ENCODE peak calls at places on chromosomes 6 and 20, in seven cellular contexts. V is HL-60, A is brain microvascular endothelial cell, Y is H7, U is foreskin fibroblast, F is astrocyte of the spinal cord, M is GM12864. T is an unnamed sample.

GRCh38 chr20:38581013-38581412 is at the start of gene ADIG:
- DNase-seq in V (no peak), F (no peak), U (peak; percentile 14), A (no peak), Y (no peak), M (no peak), T (no peak)

GRCh38 chr6:111057074-111057752 is 30.1 kb upstream of the SLC16A10 start:
- DNase-seq in U (peak; percentile 66), F (peak; percentile 47), V (peak; percentile 25), Y (peak; percentile 35), M (peak; percentile 8), A (no peak), T (peak; percentile 49)

GRCh38 chr6:122653094-122653493 is 42.9 kb downstream of the PKIB start:
- DNase-seq in M (no peak), F (peak; percentile 81), A (peak; percentile 55), U (no peak), V (no peak), Y (no peak), T (no peak)

GRCh38 chr6:43948527-43949450 is 178.5 kb downstream of the MRPL14 start:
- DNase-seq in A (no peak), Y (no peak), F (peak; percentile 78), M (no peak), U (no peak), V (no peak), T (no peak)

GRCh38 chr6:150866147-150867073 is 908 bp downstream of the MTHFD1L start:
- DNase-seq in A (peak; percentile 84), U (peak; percentile 96), M (peak; percentile 34), F (peak; percentile 96), Y (peak; percentile 97), V (peak; percentile 60), T (peak; percentile 95)

GRCh38 chr6:132978685-132979084 is 164.3 kb downstream of the RPS12 start:
- DNase-seq in F (no peak), A (no peak), V (no peak), U (peak; percentile 7), M (no peak), Y (no peak), T (no peak)

GRCh38 chr6:47097092-47097945 is 55.2 kb upstream of the ADGRF1 start:
- DNase-seq in F (peak; percentile 85), Y (peak; percentile 67), M (peak; percentile 29), U (peak; percentile 92), V (peak; percentile 27), A (peak; percentile 83), T (peak; percentile 77)

GRCh38 chr6:36171573-36171972 is 25.0 kb upstream of the BRPF3 start:
- DNase-seq in A (no peak), V (no peak), Y (no peak), M (no peak), U (no peak), F (no peak), T (no peak)

GRCh38 chr6:551405-551804 is 105.5 kb downstream of the HUS1B start:
- DNase-seq in V (no peak), F (peak; percentile 42), Y (peak; percentile 72), M (no peak), A (peak; percentile 65), U (peak; percentile 72), T (no peak)

GRCh38 chr20:51387125-51387865 is 155.2 kb downstream of the NFATC2 start:
- DNase-seq in A (no peak), F (no peak), Y (peak; percentile 71), M (no peak), U (no peak), V (no peak), T (peak; percentile 75)

GRCh38 chr6:3259491-3259958 is 778 bp downstream of the PSMG4 start:
- DNase-seq in F (peak; percentile 24), Y (peak; percentile 71), M (no peak), A (peak; percentile 34), V (no peak), U (peak; percentile 65), T (peak; percentile 50)

GRCh38 chr6:155495011-155495768 is 39.6 kb upstream of the NOX3 start:
- DNase-seq in U (peak; percentile 83), Y (peak; percentile 23), A (peak; percentile 82), M (no peak), V (peak; percentile 3), F (peak; percentile 70), T (peak; percentile 48)

GRCh38 chr6:25601797-25602679 is 50.0 kb upstream of the SCGN start:
- DNase-seq in M (peak; percentile 12), F (peak; percentile 66), U (peak; percentile 76), Y (peak; percentile 27), A (no peak), V (no peak), T (peak; percentile 62)

GRCh38 chr6:29653452-29654038 is 3.3 kb upstream of the MOG start:
- DNase-seq in F (peak; percentile 79), Y (peak; percentile 79), A (peak; percentile 54), U (peak; percentile 85), M (peak; percentile 55), V (no peak), T (peak; percentile 66)

GRCh38 chr20:46592580-46593362 is 42.3 kb upstream of the OCSTAMP start:
- DNase-seq in A (no peak), U (no peak), M (no peak), Y (peak; percentile 69), F (no peak), V (no peak), T (no peak)

GRCh38 chr20:62225026-62225425 is 4.9 kb upstream of the HRH3 start:
- DNase-seq in Y (no peak), U (no peak), A (no peak), F (no peak), M (no peak), V (no peak), T (no peak)

GRCh38 chr6:85421963-85422362 is 27.9 kb upstream of the NT5E start:
- DNase-seq in V (no peak), F (peak; percentile 53), A (peak; percentile 39), U (peak; percentile 28), Y (no peak), M (no peak), T (peak; percentile 29)

GRCh38 chr6:132491303-132491702 is 21.6 kb downstream of the STX7 start:
- DNase-seq in Y (no peak), A (peak; percentile 73), V (no peak), M (no peak), F (peak; percentile 49), U (peak; percentile 79), T (peak; percentile 67)

GRCh38 chr6:134169881-134170486 is 117.6 kb upstream of the SLC2A12 start:
- DNase-seq in A (no peak), V (no peak), F (peak; percentile 33), Y (no peak), M (no peak), U (peak; percentile 24), T (no peak)

GRCh38 chr20:2314759-2315439 is 19.1 kb downstream of the TGM3 start:
- DNase-seq in A (no peak), V (peak; percentile 91), Y (no peak), U (peak; percentile 95), F (peak; percentile 76), M (no peak), T (no peak)
- H3K4me3 ChIP-seq in A (no peak overlapping the region), V (no peak overlapping the region), Y (no peak overlapping the region), U (no peak overlapping the region), F (no peak overlapping the region), M (no peak overlapping the region), T (no peak overlapping the region)

GRCh38 chr20:13219327-13220193 is 1.5 kb upstream of the ISM1 start:
- DNase-seq in U (no peak), A (no peak), Y (peak; percentile 37), M (no peak), V (no peak), F (no peak), T (no peak)
- H3K4me3 ChIP-seq in U (peak overlapping the region; percentile 60), A (peak overlapping the region; percentile 17), Y (peak overlapping the region; percentile 59), M (no peak overlapping the region), V (no peak overlapping the region), F (no peak overlapping the region), T (no peak overlapping the region)

DNA sequence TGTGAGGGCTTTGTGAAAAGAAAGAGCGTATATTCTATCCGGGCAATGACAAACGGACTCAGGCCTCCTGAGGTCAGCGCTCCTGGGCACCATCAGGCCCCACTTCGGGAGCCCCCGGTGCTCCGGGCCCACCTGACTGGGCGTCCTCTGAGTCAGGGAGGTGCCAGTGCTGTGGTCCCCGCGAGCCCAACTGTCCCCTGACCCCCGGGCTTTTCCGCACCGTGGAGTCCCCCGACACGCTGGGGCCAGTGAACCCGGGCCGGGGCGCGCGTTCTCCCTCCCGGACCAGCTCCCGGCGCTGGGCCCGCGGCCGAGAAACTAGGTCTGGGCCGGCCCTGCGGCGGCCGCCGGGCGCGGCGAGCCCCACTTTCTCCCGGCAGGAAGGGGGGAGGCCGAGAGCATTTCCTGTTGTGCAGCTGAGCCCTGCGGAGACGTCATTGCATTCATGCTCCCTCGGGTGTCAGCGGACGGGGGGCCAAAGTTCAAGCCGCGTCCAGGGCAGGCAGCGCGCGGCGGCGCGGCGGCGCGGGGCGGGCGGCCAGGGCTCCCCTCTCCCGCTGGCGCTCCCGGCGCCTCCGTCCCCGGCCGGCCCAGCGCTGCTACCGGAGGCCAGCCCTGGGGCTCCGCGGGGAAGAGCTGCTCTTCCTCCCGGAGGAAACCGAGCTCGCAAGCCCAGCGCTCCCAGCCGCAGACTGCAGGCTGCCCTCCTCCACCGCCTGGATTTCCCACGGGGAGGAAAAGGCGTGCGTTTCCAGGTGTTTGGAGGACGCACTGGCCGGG is 18.3 kb downstream of the HIVEP2 start:
- DNase-seq in M (peak; percentile 60), A (peak; percentile 89), U (peak; percentile 93), Y (peak; percentile 81), F (peak; percentile 84), V (no peak), T (peak; percentile 82)
- H3K4me3 ChIP-seq in M (peak overlapping the region; percentile 74), A (peak overlapping the region; percentile 70), U (peak overlapping the region; percentile 59), Y (peak overlapping the region; percentile 65), F (peak overlapping the region; percentile 57), V (peak overlapping the region; percentile 40), T (peak overlapping the region; percentile 60)

GRCh38 chr6:31739639-31740396 is at the start of gene MSH5:
- DNase-seq in V (peak; percentile 99), U (peak; percentile 99), F (peak; percentile 99), M (peak; percentile 97), A (peak; percentile 99), Y (peak; percentile 98), T (peak; percentile 100)

GRCh38 chr6:31736768-31737314 is 511 bp upstream of the CLIC1 start:
- DNase-seq in V (no peak), U (no peak), F (no peak), A (no peak), Y (no peak), M (no peak), T (no peak)

GRCh38 chr6:31736026-31736767 is at the start of gene CLIC1:
- DNase-seq in M (peak; percentile 60), A (peak; percentile 78), U (peak; percentile 95), F (peak; percentile 86), V (peak; percentile 96), Y (peak; percentile 93), T (peak; percentile 82)

GRCh38 chr6:31738048-31738979 is 1.5 kb upstream of the MSH5 start:
- DNase-seq in A (peak; percentile 82), Y (no peak), M (peak; percentile 77), V (peak; percentile 90), U (peak; percentile 88), F (peak; percentile 91), T (peak; percentile 90)

DNA sequence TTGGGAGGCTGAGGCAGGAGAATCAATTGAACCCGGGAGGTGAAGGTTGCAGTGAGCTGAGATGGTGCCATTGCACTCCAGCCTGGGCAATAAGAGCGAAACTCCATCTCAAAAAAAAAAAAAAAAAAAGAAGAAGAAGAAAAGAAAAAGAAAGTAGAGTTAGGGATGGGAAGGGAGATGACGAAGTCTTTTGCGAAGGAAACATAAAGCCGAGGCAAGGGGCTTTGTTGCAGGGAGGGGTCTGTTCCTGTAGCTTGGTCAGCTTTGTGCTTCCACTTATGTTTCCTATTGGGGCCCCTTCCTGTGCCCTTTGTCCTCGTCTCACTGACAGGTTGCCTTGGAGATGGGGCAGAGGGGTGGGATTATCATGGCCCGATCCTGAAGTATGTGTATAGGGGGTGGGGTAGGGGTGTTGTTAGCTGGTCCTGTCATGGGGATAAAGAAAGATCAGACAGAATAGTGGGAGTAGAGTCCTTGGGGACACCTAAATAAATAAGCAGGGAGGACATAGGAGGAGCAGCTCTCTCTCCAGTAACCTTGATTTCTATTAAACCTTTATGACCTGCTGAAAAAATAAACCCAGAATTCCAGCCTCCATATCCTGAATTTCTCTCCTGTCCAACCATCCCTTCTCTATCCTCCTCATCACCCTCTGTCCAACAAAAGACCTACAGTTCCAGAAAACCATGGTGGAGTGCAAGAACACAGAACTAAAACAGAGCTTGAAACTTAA is 1.2 kb upstream of the CLIC1 start:
- DNase-seq in U (peak; percentile 48), F (no peak), Y (no peak), M (no peak), A (no peak), V (peak; percentile 67), T (peak; percentile 69)
- H3K4me3 ChIP-seq in U (peak overlapping the region; percentile 1), F (no peak overlapping the region), Y (no peak overlapping the region), M (peak overlapping the region; percentile 11), A (no peak overlapping the region), V (no peak overlapping the region), T (no peak overlapping the region)